ENCODE peak calls at places on chromosomes 3 and 15, in eight cellular contexts. One of them, this sample, is unnamed.

GRCh38 chr3:131503328-131503650 is 518 bp upstream of the MRPL3 start:
- DNase-seq in amniotic epithelial cell: no peak
- DNase-seq in fibroblast of mammary gland: peak
- DNase-seq in NCI-H2029 treated with DMSO at 0.1 percent for 48 hours: no peak
- DNase-seq in neural crest cell: no peak
- DNase-seq in T follicular helper cell: no peak
- DNase-seq in ACHN: no peak
- DNase-seq in Right ventricle myocardium inferior: no peak
- DNase-seq in this sample: peak

GRCh38 chr15:60520825-60521368 is 42.0 kb upstream of the ICE2 start:
- DNase-seq in amniotic epithelial cell: peak
- DNase-seq in T follicular helper cell: peak
- DNase-seq in ACHN: peak
- DNase-seq in fibroblast of mammary gland: peak
- DNase-seq in Right ventricle myocardium inferior: peak
- DNase-seq in neural crest cell: peak
- DNase-seq in NCI-H2029 treated with DMSO at 0.1 percent for 48 hours: peak
- DNase-seq in this sample: peak

GRCh38 chr15:68583936-68584703 is 5.3 kb downstream of the CORO2B start:
- DNase-seq in neural crest cell: no peak
- DNase-seq in NCI-H2029 treated with DMSO at 0.1 percent for 48 hours: no peak
- DNase-seq in ACHN: no peak
- DNase-seq in fibroblast of mammary gland: no peak
- DNase-seq in Right ventricle myocardium inferior: no peak
- DNase-seq in amniotic epithelial cell: no peak
- DNase-seq in T follicular helper cell: no peak
- DNase-seq in this sample: no peak

GRCh38 chr15:61479601-61480000 is 250.5 kb upstream of the RORA start:
- DNase-seq in Right ventricle myocardium inferior: no peak
- DNase-seq in ACHN: peak
- DNase-seq in T follicular helper cell: no peak
- DNase-seq in neural crest cell: no peak
- DNase-seq in fibroblast of mammary gland: peak
- DNase-seq in NCI-H2029 treated with DMSO at 0.1 percent for 48 hours: no peak
- DNase-seq in amniotic epithelial cell: no peak
- DNase-seq in this sample: no peak

GRCh38 chr3:55416381-55416821 is 70.7 kb downstream of the WNT5A start:
- DNase-seq in fibroblast of mammary gland: peak
- DNase-seq in Right ventricle myocardium inferior: no peak
- DNase-seq in neural crest cell: no peak
- DNase-seq in T follicular helper cell: no peak
- DNase-seq in NCI-H2029 treated with DMSO at 0.1 percent for 48 hours: no peak
- DNase-seq in amniotic epithelial cell: peak
- DNase-seq in ACHN: peak
- DNase-seq in this sample: no peak

GRCh38 chr3:79018671-79019136 is 749.1 kb downstream of the ROBO1 start:
- DNase-seq in amniotic epithelial cell: peak
- DNase-seq in ACHN: peak
- DNase-seq in T follicular helper cell: no peak
- DNase-seq in Right ventricle myocardium inferior: peak
- DNase-seq in fibroblast of mammary gland: peak
- DNase-seq in neural crest cell: peak
- DNase-seq in NCI-H2029 treated with DMSO at 0.1 percent for 48 hours: no peak
- DNase-seq in this sample: no peak

GRCh38 chr3:58214484-58215316 is 3.9 kb upstream of the DNASE1L3 start:
- DNase-seq in T follicular helper cell: no peak
- DNase-seq in ACHN: no peak
- DNase-seq in amniotic epithelial cell: peak
- DNase-seq in fibroblast of mammary gland: peak
- DNase-seq in neural crest cell: no peak
- DNase-seq in Right ventricle myocardium inferior: no peak
- DNase-seq in NCI-H2029 treated with DMSO at 0.1 percent for 48 hours: no peak
- DNase-seq in this sample: no peak

GRCh38 chr3:116815831-116816588 is 106.4 kb downstream of the TUSC7 start:
- DNase-seq in fibroblast of mammary gland: peak
- DNase-seq in ACHN: no peak
- DNase-seq in amniotic epithelial cell: peak
- DNase-seq in neural crest cell: no peak
- DNase-seq in NCI-H2029 treated with DMSO at 0.1 percent for 48 hours: no peak
- DNase-seq in T follicular helper cell: no peak
- DNase-seq in Right ventricle myocardium inferior: no peak
- DNase-seq in this sample: no peak

GRCh38 chr15:100893261-100893963 is 13.8 kb downstream of the ALDH1A3 start:
- DNase-seq in ACHN: no peak
- DNase-seq in amniotic epithelial cell: no peak
- DNase-seq in Right ventricle myocardium inferior: no peak
- DNase-seq in fibroblast of mammary gland: no peak
- DNase-seq in NCI-H2029 treated with DMSO at 0.1 percent for 48 hours: no peak
- DNase-seq in neural crest cell: no peak
- DNase-seq in T follicular helper cell: no peak
- DNase-seq in this sample: no peak

GRCh38 chr3:22156868-22157267 is 405.9 kb upstream of the ZNF385D start:
- DNase-seq in amniotic epithelial cell: no peak
- DNase-seq in neural crest cell: no peak
- DNase-seq in T follicular helper cell: no peak
- DNase-seq in Right ventricle myocardium inferior: no peak
- DNase-seq in NCI-H2029 treated with DMSO at 0.1 percent for 48 hours: no peak
- DNase-seq in fibroblast of mammary gland: no peak
- DNase-seq in ACHN: no peak
- DNase-seq in this sample: no peak

GRCh38 chr3:14113964-14114667 is 10.6 kb downstream of the CHCHD4 start:
- DNase-seq in ACHN: no peak
- DNase-seq in T follicular helper cell: no peak
- DNase-seq in amniotic epithelial cell: no peak
- DNase-seq in neural crest cell: no peak
- DNase-seq in fibroblast of mammary gland: no peak
- DNase-seq in Right ventricle myocardium inferior: no peak
- DNase-seq in NCI-H2029 treated with DMSO at 0.1 percent for 48 hours: no peak
- DNase-seq in this sample: no peak

GRCh38 chr3:100521439-100521845 is 29.0 kb downstream of the TMEM45A start:
- DNase-seq in neural crest cell: no peak
- DNase-seq in amniotic epithelial cell: no peak
- DNase-seq in T follicular helper cell: no peak
- DNase-seq in fibroblast of mammary gland: no peak
- DNase-seq in Right ventricle myocardium inferior: no peak
- DNase-seq in ACHN: no peak
- DNase-seq in NCI-H2029 treated with DMSO at 0.1 percent for 48 hours: no peak
- DNase-seq in this sample: no peak

GRCh38 chr15:58407366-58407765 is 24.4 kb upstream of the LIPC start:
- DNase-seq in fibroblast of mammary gland: no peak
- DNase-seq in T follicular helper cell: no peak
- DNase-seq in amniotic epithelial cell: no peak
- DNase-seq in neural crest cell: no peak
- DNase-seq in Right ventricle myocardium inferior: no peak
- DNase-seq in NCI-H2029 treated with DMSO at 0.1 percent for 48 hours: no peak
- DNase-seq in ACHN: no peak
- DNase-seq in this sample: no peak